ENCODE peak calls at places on chromosomes 11 and 22, in five cellular contexts. Y is IMR-90; U is CD8-positive, alpha-beta memory T cell; N is PC-9; X is adrenal gland. W is an unnamed sample. For H3K4me1, the result is how much of the 10 kb centered on the place peaks cover.

GRCh38 chr22:45787770-45788169 is 116.1 kb downstream of the ATXN10 start:
- DNase-seq in Y (peak), U (no peak), N (no peak), X (no peak), W (no peak)

GRCh38 chr11:3380706-3381570 is 2.0 kb upstream of the ZNF195 start:
- DNase-seq in Y (no peak), U (no peak), N (no peak), X (no peak), W (no peak)

GRCh38 chr11:106398396-106399074 is 321.1 kb downstream of the AASDHPPT start:
- DNase-seq in Y (peak), U (no peak), N (no peak), X (no peak), W (no peak)

GRCh38 chr11:122097419-122098001 is 18.5 kb downstream of the BLID start:
- DNase-seq in Y (peak), U (no peak), N (no peak), X (no peak), W (no peak)

GRCh38 chr11:61297741-61298140 is 2.6 kb upstream of the VWCE start:
- DNase-seq in Y (peak), U (no peak), N (peak), X (peak), W (no peak)

GRCh38 chr11:90250970-90251369 is 28.1 kb upstream of the CHORDC1 start:
- DNase-seq in Y (no peak), U (no peak), N (no peak), X (no peak), W (no peak)

GRCh38 chr22:17272511-17272991 is 53.3 kb upstream of the ADA2 start:
- DNase-seq in Y (no peak), U (no peak), N (no peak), X (no peak), W (no peak)

GRCh38 chr22:38136607-38137006 is 26.1 kb upstream of the BAIAP2L2 start:
- DNase-seq in Y (no peak), U (no peak), N (no peak), X (no peak), W (no peak)

GRCh38 chr11:121652982-121653381 is 200.2 kb upstream of the SORL1-AS1 start:
- DNase-seq in Y (no peak), U (no peak), N (no peak), X (no peak), W (no peak)

GRCh38 chr11:105071060-105071732 is 26.1 kb upstream of the CARD16 start:
- DNase-seq in Y (no peak), U (no peak), N (no peak), X (no peak), W (no peak)

GRCh38 chr22:26050079-26050478 is 119.2 kb upstream of the SEZ6L start:
- DNase-seq in Y (no peak), U (no peak), N (no peak), X (no peak), W (no peak)

GRCh38 chr11:62980133-62980760 is 4.5 kb downstream of the SLC22A6 start:
- DNase-seq in Y (peak), U (no peak), N (no peak), X (no peak), W (no peak)

GRCh38 chr11:2217211-2218081 is 45.8 kb upstream of the TH start:
- DNase-seq in Y (no peak), U (no peak), N (no peak), X (peak), W (no peak)

GRCh38 chr11:66315921-66316811 is 678 bp downstream of the CD248 start:
- DNase-seq in Y (no peak), U (no peak), N (no peak), X (no peak), W (no peak)

GRCh38 chr11:66934971-66935779 is 23.0 kb downstream of the PC start:
- DNase-seq in Y (peak), U (no peak), N (no peak), X (no peak), W (no peak)

GRCh38 chr11:46342237-46342636 is 5.0 kb upstream of the DGKZ start:
- DNase-seq in Y (no peak), U (no peak), N (no peak), X (no peak), W (peak)

GRCh38 chr11:46658259-46658658 is 40.9 kb downstream of the ATG13 start:
- DNase-seq in Y (peak), U (no peak), N (no peak), X (peak), W (no peak)

GRCh38 chr11:3022982-3023381 is 30.9 kb upstream of the NAP1L4 start:
- DNase-seq in Y (peak), U (no peak), N (no peak), X (no peak), W (no peak)

GRCh38 chr11:133821776-133822175 is 23.5 kb downstream of the SPATA19 start:
- DNase-seq in Y (no peak), U (no peak), N (peak), X (no peak), W (no peak)

GRCh38 chr11:64095949-64096348 is 60.2 kb downstream of the FLRT1 start:
- DNase-seq in Y (no peak), U (no peak), N (no peak), X (no peak), W (no peak)

GRCh38 chr11:65384301-65384889 is 1.9 kb upstream of the SLC25A45 start:
- DNase-seq in Y (peak), U (peak), N (no peak), X (no peak), W (no peak)

GRCh38 chr11:45290586-45290985 is 4.4 kb upstream of the SYT13 start:
- DNase-seq in Y (no peak), U (no peak), N (no peak), X (no peak), W (no peak)

GRCh38 chr22:32564170-32565001 is 89.8 kb downstream of the FBXO7 start:
- DNase-seq in Y (peak), U (no peak), N (no peak), X (peak), W (no peak)

GRCh38 chr11:57288771-57289579 is 35.8 kb downstream of the TNKS1BP1 start:
- DNase-seq in Y (peak), U (no peak), N (no peak), X (no peak), W (no peak)

GRCh38 chr11:19994712-19995111 is 165.6 kb downstream of the DBX1 start:
- DNase-seq in Y (no peak), U (no peak), N (no peak), X (no peak), W (no peak)

GRCh38 chr11:19995131-19995530 is 165.1 kb downstream of the DBX1 start:
- DNase-seq in Y (peak), U (no peak), N (peak), X (peak), W (no peak)

GRCh38 chr11:19992162-19992561 is 168.1 kb downstream of the DBX1 start:
- DNase-seq in Y (no peak), U (no peak), N (no peak), X (no peak), W (no peak)

GRCh38 chr11:19996591-19996990 is 163.7 kb downstream of the DBX1 start:
- DNase-seq in Y (no peak), U (no peak), N (no peak), X (no peak), W (no peak)

GRCh38 chr11:19992998-19993397 is 167.3 kb downstream of the DBX1 start:
- DNase-seq in Y (no peak), U (no peak), N (no peak), X (no peak), W (no peak)
- H3K4me1 ChIP-seq in Y (under half), U (under half), N (under half), X (under half), W (under half)

DNA sequence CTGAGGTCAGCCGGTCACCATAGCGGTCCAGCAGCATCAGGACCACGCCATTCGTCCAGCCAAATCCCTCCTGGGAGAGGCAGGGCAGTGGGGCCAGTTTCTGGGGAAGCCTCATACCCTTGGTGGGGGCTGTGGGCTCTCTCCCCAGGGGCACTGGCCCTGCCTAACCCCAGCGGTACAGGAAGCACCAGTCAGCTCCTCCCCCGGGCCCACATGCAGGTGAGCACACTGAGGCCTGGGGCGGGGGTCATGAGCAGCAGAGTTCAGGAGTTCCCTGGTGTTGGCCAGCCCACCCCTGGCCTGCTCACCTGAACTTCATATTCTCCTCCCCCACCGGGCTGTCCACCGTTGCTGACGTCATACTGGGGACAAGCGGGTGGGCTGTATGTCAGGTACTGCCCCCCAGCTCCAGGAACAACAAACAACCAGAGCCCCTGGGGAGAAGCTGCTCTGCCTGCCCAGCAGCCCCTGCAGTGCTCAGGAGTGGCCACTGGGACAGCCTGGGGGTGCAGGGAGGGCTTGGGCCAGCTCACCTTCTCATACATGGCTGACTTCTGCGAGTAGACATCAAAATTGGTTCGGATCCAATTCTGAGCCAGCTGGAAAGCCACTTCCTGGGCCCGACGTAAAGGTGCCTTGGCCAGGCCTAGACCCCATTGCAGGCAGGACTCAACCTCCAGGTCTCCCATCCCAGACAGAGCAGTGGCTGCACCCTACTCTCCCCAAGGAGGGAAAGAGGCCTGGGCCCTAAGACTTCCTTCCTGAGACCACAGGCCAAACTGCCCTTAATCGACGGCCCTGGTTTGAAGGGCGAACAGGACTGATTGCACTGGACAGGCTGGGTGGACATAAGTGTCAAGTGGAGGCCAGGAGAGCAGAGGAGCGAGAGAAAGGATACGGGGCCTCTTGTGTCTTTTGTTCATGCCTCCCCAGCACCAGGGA is 20.8 kb downstream of the TREH start:
- DNase-seq in Y (no peak), U (no peak), N (no peak), X (no peak), W (no peak)
- H3K4me3 ChIP-seq in Y (no peak), U (no peak), N (no peak), X (no peak), W (no peak)

GRCh38 chr22:27576815-27577564 is 224.6 kb downstream of the MN1 start:
- DNase-seq in Y (peak), U (no peak), N (no peak), X (no peak), W (no peak)
- H3K27ac ChIP-seq in Y (no peak), U (no peak), N (no peak), X (no peak), W (no peak)

DNA sequence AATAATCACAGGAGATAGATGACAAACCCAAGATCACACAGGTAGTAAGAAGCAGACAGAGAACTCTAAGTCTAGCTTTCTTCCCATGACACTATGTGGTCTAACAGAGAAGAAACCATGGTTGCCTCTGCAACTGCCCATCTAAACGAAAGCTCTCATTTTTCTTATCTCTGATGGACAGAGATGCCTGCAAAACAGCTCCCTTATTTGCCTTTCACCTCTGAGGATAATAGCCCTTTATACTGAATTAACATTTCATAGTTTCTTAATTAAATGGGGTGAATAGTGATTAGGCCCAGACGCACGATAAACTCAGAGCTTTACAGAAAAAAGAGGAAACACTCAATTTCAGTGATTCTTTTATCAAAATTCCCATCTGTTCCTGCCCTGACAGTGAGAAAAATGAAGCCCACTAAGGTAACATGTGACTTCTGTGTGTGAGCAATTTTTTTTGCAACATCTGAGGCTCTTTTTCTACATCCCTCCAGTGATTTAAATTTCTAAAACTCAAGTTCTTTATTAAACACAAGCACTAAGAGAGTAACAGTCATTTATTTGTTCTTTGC is 24.6 kb downstream of the OR2AG2 start:
- DNase-seq in Y (no peak), U (no peak), N (no peak), X (no peak), W (no peak)
- H3K4me1 ChIP-seq in Y (under half), U (under half), N (under half), X (under half), W (under half)

GRCh38 chr22:24244144-24244787 is 616 bp downstream of the GGT5 start:
- DNase-seq in Y (peak), U (no peak), N (no peak), X (no peak), W (no peak)
- H3K4me3 ChIP-seq in Y (peak), U (no peak), N (no peak), X (no peak), W (no peak)